ENCODE peak calls at places on chromosomes 1 and 21, in five cellular contexts. Y, H, S, E and J are unnamed samples.

GRCh38 chr1:201632364-201632952 is 93.5 kb downstream of the NAV1 start:
- DNase-seq in E (no peak), Y (no peak), H (no peak), S (no peak), J (no peak)

GRCh38 chr1:201585099-201585498 is 46.2 kb downstream of the NAV1 start:
- DNase-seq in E (no peak), H (no peak), S (no peak), Y (peak; percentile 51), J (no peak)

GRCh38 chr21:42518216-42518615 is 4.6 kb downstream of the SLC37A1 start:
- DNase-seq in H (no peak), S (peak; percentile 37), Y (peak; percentile 28), E (no peak), J (no peak)

GRCh38 chr1:37676281-37677243 is 15.8 kb upstream of the CDCA8 start:
- DNase-seq in Y (no peak), E (no peak), H (peak; percentile 68), S (no peak), J (peak; percentile 81)

GRCh38 chr1:62295921-62296451 is 23.2 kb downstream of the KANK4 start:
- DNase-seq in S (peak; percentile 58), H (peak; percentile 8), E (peak; percentile 14), Y (peak; percentile 38), J (no peak)

GRCh38 chr21:46161180-46161799 is 5.9 kb upstream of the FTCD start:
- DNase-seq in E (no peak), Y (no peak), H (no peak), S (no peak), J (no peak)

GRCh38 chr1:94903318-94904009 is 23.4 kb downstream of the CNN3 start:
- DNase-seq in S (no peak), H (no peak), E (no peak), Y (peak; percentile 49), J (no peak)

GRCh38 chr1:44636711-44637589 is 37.3 kb downstream of the TMEM53 start:
- DNase-seq in H (no peak), E (no peak), S (peak; percentile 38), Y (peak; percentile 25), J (no peak)

GRCh38 chr1:6427445-6428390 is 3.1 kb downstream of the ESPN start:
- DNase-seq in H (no peak), S (no peak), E (no peak), Y (no peak), J (no peak)

GRCh38 chr1:155591770-155592169 is 18.2 kb upstream of the MSTO1 start:
- DNase-seq in H (peak; percentile 24), S (peak; percentile 82), E (peak; percentile 28), Y (peak; percentile 68), J (peak; percentile 80)

GRCh38 chr1:212575333-212575732 is 33.2 kb upstream of the ATF3 start:
- DNase-seq in H (no peak), Y (no peak), S (no peak), E (no peak), J (no peak)

GRCh38 chr1:52360595-52360968 is 5.4 kb downstream of the CC2D1B start:
- DNase-seq in E (no peak), H (no peak), Y (no peak), S (no peak), J (no peak)

GRCh38 chr1:177848577-177848976 is 121.3 kb downstream of the SEC16B start:
- DNase-seq in Y (peak; percentile 62), S (peak; percentile 12), E (no peak), H (no peak), J (no peak)

GRCh38 chr1:26280333-26281042 is 602 bp downstream of the SH3BGRL3 start:
- DNase-seq in E (peak; percentile 72), Y (peak; percentile 48), H (no peak), S (no peak), J (no peak)

GRCh38 chr1:65650682-65651081 is 142.0 kb upstream of the PDE4B start:
- DNase-seq in H (no peak), E (no peak), S (no peak), Y (no peak), J (no peak)

GRCh38 chr1:41474490-41475271 is 9.8 kb downstream of the EDN2 start:
- DNase-seq in E (no peak), H (no peak), S (no peak), Y (no peak), J (no peak)

GRCh38 chr1:62391369-62391971 is 45.4 kb upstream of the USP1 start:
- DNase-seq in E (peak; percentile 37), H (no peak), Y (no peak), S (peak; percentile 17), J (peak; percentile 53)

GRCh38 chr1:226954337-226954736 is 14.2 kb downstream of the COQ8A start:
- DNase-seq in Y (no peak), H (no peak), S (no peak), E (no peak), J (no peak)

GRCh38 chr21:18549214-18549905 is 145.8 kb upstream of the TMPRSS15 start:
- DNase-seq in S (no peak), E (no peak), Y (no peak), H (no peak), J (no peak)

GRCh38 chr1:225694151-225694603 is 41.3 kb upstream of the ENAH start:
- DNase-seq in H (no peak), S (peak; percentile 56), E (no peak), Y (peak; percentile 56), J (no peak)

GRCh38 chr1:22613226-22613918 is 23.1 kb upstream of the C1QA start:
- DNase-seq in H (no peak), E (no peak), Y (no peak), S (no peak), J (no peak)

GRCh38 chr1:9852410-9853301 is 28.9 kb upstream of the CLSTN1 start:
- DNase-seq in Y (peak; percentile 59), H (no peak), S (peak; percentile 47), E (no peak), J (no peak)

DNA sequence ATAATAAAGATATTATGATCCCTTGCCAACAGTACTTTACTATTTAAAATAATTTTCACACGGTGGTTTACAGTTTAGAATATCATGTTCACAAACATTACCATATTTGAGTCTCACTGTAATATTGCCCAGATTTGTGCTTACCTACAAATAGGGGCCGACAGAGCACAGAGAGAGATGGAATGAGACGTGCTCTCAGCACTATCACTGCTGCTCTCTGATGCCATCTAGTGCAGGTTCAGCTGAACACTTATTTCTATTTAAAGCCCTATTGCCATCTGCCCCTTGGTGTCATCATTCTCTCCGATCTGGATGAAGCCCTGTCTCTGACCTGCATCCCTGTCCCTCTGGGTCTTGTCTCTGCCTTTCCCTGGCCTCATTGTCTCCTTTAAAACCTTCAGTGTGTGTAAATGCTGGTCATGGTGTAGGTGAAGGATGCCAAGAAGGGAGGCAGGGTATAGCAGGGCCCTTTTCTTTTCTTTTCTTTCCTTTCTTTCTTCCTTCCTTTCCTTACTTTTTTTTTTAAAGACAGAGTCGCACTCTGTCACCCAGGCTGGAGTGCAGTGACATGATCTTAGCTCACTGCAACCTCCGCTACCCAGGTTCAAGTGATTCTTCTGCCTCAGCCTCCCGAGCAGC is 6.9 kb upstream of the GPATCH4 start:
- DNase-seq in H (peak; percentile 62), E (peak; percentile 74), Y (peak; percentile 75), S (peak; percentile 75), J (peak; percentile 87)
- H2AFZ ChIP-seq in H (no peak overlapping the region), E (peak overlapping the region; percentile 16), Y (peak overlapping the region; percentile 52), S (no peak overlapping the region), J (no peak overlapping the region)

DNA sequence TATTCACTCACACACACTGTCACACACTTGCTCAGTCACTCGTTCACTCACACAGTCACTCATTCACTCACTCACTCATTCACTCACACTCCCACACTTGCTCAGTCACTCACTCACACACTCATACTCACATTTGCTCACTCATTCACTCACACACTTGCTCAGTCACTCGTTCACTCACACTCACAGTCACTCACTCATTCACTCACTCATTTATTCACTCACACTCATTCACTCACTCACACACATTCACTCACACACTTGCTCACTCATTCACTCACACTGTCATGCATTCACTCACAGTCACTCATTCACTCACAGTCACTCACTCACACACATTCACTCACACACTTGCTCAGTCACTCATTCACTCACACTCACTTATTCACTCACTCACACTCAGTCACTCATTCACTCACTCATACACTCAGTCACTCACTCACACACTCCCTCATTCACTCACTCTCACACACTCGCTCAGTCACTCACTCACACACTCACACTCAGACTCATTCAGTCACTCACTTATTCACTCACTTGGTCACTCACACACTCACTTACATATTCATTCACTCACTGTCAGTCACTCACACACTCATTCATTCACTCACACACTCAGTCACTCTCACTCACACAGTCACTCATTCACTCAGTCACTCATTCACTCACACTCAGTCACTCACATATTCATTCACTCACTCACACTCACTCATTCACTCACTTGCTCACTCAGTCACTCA is 167.0 kb upstream of the C1orf174 start:
- DNase-seq in H (no peak), S (no peak), E (no peak), Y (no peak), J (no peak)
- H3K9me3 ChIP-seq in H (no peaks in the 10 kb centered on the region), S (no peaks in the 10 kb centered on the region), E (no peaks in the 10 kb centered on the region), Y (peaks cover 38% of the 10 kb centered on the region), J (no peaks in the 10 kb centered on the region)

DNA sequence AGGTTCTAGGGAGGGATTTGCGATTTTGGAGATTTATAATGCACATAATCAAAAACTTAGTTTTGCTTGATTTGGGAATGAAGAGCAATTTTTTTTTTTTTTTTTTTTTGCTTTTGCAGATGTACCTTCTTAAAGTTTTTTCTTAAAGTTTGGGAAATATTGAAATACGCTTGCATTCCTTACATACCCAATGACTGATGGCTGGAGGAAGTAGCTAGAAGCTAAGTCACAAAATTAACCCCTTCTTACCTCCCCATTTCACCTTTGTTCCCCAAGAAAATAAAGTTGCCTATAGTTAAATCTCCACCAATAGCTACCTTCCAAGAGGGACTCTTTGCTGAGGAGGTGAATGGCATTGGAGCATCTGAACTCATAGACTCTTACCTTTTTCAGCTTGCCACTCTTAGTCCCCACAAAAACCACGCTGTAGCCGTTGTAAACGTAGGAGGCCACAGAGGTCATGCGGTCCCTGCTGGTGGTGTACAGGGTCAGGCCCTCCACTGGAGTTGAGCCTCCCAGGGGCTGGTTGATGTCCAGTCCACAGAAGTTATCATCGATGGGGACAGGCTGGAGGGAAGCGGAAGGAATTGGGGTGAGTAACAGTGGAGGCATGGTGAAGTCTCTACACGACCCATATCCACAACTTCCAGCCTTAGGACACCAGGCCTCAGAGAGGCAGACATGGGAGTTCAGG is 34.1 kb downstream of the PLXNA2 start:
- DNase-seq in Y (no peak), H (no peak), S (no peak), E (no peak), J (no peak)
- H3K4me1 ChIP-seq in Y (peaks cover 19% of the 10 kb centered on the region), H (no peaks in the 10 kb centered on the region), S (peaks cover 2% of the 10 kb centered on the region), E (no peaks in the 10 kb centered on the region), J (no peaks in the 10 kb centered on the region)

DNA sequence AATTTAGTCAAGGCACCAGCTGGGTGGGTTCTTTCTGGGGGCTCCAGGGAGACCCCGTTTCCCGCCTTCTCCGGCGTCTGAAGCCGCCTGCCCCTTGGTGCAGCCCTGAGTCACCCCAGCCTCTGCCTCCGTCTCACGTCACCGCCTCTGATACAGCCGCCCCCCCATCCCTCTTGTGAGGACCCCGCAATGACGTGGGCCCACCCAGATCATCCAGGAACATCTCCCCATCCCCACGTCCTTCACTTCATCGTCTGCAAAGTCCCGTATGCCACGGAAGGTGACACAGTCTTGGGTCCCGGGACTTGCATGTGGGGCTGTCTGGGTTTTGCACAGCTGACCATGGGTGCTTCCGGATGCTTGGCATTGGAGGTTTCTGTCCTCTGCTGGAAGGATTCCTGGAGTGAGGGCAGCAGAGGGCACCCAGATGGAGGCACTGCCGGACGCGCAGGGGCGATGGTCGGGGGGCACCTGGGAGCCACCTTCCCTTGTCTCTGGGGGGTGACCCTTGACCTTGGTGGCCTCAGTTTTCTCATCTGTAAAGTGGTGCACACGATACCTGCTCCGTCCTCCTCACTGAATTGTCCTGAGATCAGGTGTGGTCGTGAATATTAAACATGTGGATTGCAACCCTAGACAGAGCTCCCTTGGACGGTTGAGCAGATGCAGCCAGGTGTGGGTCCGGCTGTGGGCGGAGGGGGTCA is 58.8 kb downstream of the PRKCZ start:
- DNase-seq in H (no peak), E (no peak), S (no peak), Y (no peak), J (no peak)
- H2AFZ ChIP-seq in H (no peak overlapping the region), E (no peak overlapping the region), S (no peak overlapping the region), Y (peak overlapping the region; percentile 87), J (no peak overlapping the region)

GRCh38 chr1:7683521-7683920 is 87.6 kb upstream of the VAMP3 start:
- DNase-seq in E (no peak), H (no peak), S (no peak), Y (no peak), J (no peak)
- H3K9me3 ChIP-seq in E (no peaks in the 10 kb centered on the region), H (no peaks in the 10 kb centered on the region), S (no peaks in the 10 kb centered on the region), Y (no peaks in the 10 kb centered on the region), J (no peaks in the 10 kb centered on the region)